ENCODE peak calls at places on chromosomes 3 and 15, in ten cellular contexts. B, U, I, G, K, R, Y, P, T and O are unnamed samples.

GRCh38 chr15:92666780-92667179 is 11.2 kb upstream of the FAM174B start:
- DNase-seq in P (no peak), K (peak; percentile 70), Y (peak; percentile 40), B (peak; percentile 70), G (peak; percentile 72), R (no peak), T (peak; percentile 46), U (peak; percentile 45), I (no peak), O (no peak)

GRCh38 chr3:37026851-37027250 is 33.5 kb downstream of the MLH1 start:
- DNase-seq in G (no peak), R (no peak), T (no peak), B (no peak), P (no peak), U (no peak), Y (no peak), K (no peak), I (no peak), O (no peak)

GRCh38 chr15:43550527-43551363 is 33.3 kb downstream of the MAP1A start:
- DNase-seq in U (peak; percentile 51), G (no peak), I (no peak), K (peak; percentile 65), P (no peak), B (peak; percentile 9), R (no peak), T (no peak), Y (no peak), O (no peak)

GRCh38 chr3:61877359-61877770 is 316.0 kb downstream of the PTPRG start:
- DNase-seq in Y (no peak), R (no peak), K (no peak), I (no peak), G (no peak), B (no peak), U (no peak), T (no peak), P (peak; percentile 8), O (no peak)

GRCh38 chr3:49416867-49417266 is 4.6 kb downstream of the TCTA start:
- DNase-seq in P (no peak), K (no peak), B (no peak), U (no peak), G (peak; percentile 10), T (no peak), R (no peak), Y (no peak), I (no peak), O (no peak)

GRCh38 chr15:29170496-29170895 is 99.1 kb downstream of the NSMCE3 start:
- DNase-seq in Y (no peak), P (no peak), T (no peak), I (no peak), U (no peak), R (no peak), G (no peak), K (no peak), B (no peak), O (no peak)

GRCh38 chr15:74201656-74202420 is 749 bp downstream of the STRA6 start:
- DNase-seq in T (no peak), B (no peak), K (no peak), G (no peak), Y (no peak), U (no peak), R (no peak), P (no peak), I (no peak), O (no peak)

GRCh38 chr3:62876064-62876463 is 848 bp upstream of the CADPS start:
- DNase-seq in U (no peak), Y (peak; percentile 45), P (peak; percentile 87), G (peak; percentile 49), R (no peak), I (peak; percentile 85), B (peak; percentile 56), K (no peak), T (peak; percentile 36), O (peak; percentile 77)

GRCh38 chr15:69469467-69470191 is 17.0 kb downstream of the RPLP1 start:
- DNase-seq in K (peak; percentile 53), T (no peak), U (no peak), G (no peak), P (no peak), I (no peak), R (no peak), Y (no peak), B (no peak), O (no peak)

GRCh38 chr3:137343283-137343682 is 385.5 kb downstream of the IL20RB start:
- DNase-seq in K (no peak), U (no peak), P (no peak), R (no peak), Y (no peak), T (no peak), I (no peak), G (no peak), B (no peak), O (peak; percentile 13)

GRCh38 chr3:98612587-98612986 is 19.2 kb upstream of the CPOX start:
- DNase-seq in G (no peak), T (no peak), U (peak; percentile 19), B (peak; percentile 5), R (no peak), K (no peak), P (peak; percentile 17), Y (no peak), I (peak; percentile 76), O (peak; percentile 16)

GRCh38 chr15:78937132-78937739 is 7.6 kb downstream of the CTSH start:
- DNase-seq in I (no peak), Y (peak; percentile 63), T (no peak), G (peak; percentile 61), U (no peak), K (peak; percentile 60), B (peak; percentile 34), P (no peak), R (no peak), O (no peak)

GRCh38 chr3:177448987-177449975 is 252.0 kb upstream of the TBL1XR1 start:
- DNase-seq in K (no peak), U (no peak), Y (no peak), T (peak; percentile 64), R (no peak), B (no peak), I (no peak), P (no peak), G (no peak), O (no peak)

GRCh38 chr3:73508330-73508954 is 116.3 kb downstream of the PDZRN3 start:
- DNase-seq in T (no peak), I (peak; percentile 64), U (peak; percentile 54), Y (peak; percentile 44), R (peak; percentile 18), B (peak; percentile 77), P (peak; percentile 60), G (no peak), K (peak; percentile 58), O (peak; percentile 78)
- H3K27ac ChIP-seq in T (no peak overlapping the region), I (no peak overlapping the region), U (peak overlapping the region; percentile 78), Y (no peak overlapping the region), R (no peak overlapping the region), B (no peak overlapping the region), P (no peak overlapping the region), G (peak overlapping the region; percentile 70), K (peak overlapping the region; percentile 76), O (peak overlapping the region; percentile 71)

GRCh38 chr15:80508783-80509182 is 104.6 kb downstream of the ARNT2 start:
- DNase-seq in K (no peak), T (no peak), G (no peak), R (no peak), U (no peak), I (no peak), P (no peak), Y (no peak), B (no peak), O (no peak)

GRCh38 chr15:80509800-80510199 is 105.6 kb downstream of the ARNT2 start:
- DNase-seq in K (no peak), R (no peak), B (no peak), P (no peak), G (no peak), I (no peak), Y (no peak), U (no peak), T (no peak), O (no peak)

GRCh38 chr15:80514071-80514780 is 110.0 kb downstream of the ARNT2 start:
- DNase-seq in K (no peak), T (no peak), R (no peak), U (no peak), I (no peak), B (no peak), P (no peak), G (no peak), Y (no peak), O (no peak)

GRCh38 chr15:80517290-80517689 is 113.1 kb downstream of the ARNT2 start:
- DNase-seq in R (no peak), K (no peak), T (no peak), G (no peak), U (no peak), B (no peak), Y (no peak), I (no peak), P (no peak), O (no peak)

GRCh38 chr15:80512729-80513670 is 108.8 kb downstream of the ARNT2 start:
- DNase-seq in K (no peak), B (no peak), P (peak; percentile 3), G (no peak), U (no peak), Y (no peak), R (no peak), I (no peak), T (no peak), O (peak; percentile 17)
- TF ChIP-seq CTCF in K (no peak), B (no peak), P (peak; percentile 44), G (no peak), U (peak; percentile 8), Y (no peak), R (peak; percentile 11), I (peak; percentile 43), T (no peak), O (peak; percentile 50)

GRCh38 chr15:25243800-25244097 is 195.1 kb downstream of the UBE3A start:
- DNase-seq in R (no peak), B (no peak), Y (peak; percentile 3), T (peak; percentile 8), U (peak; percentile 14), P (no peak), G (peak; percentile 1), I (peak; percentile 8), K (peak; percentile 43), O (peak; percentile 2)
- H3K9me3 ChIP-seq in R (no peaks in the 10 kb centered on the region), B (no peaks in the 10 kb centered on the region), Y (peaks cover 4% of the 10 kb centered on the region), T (no peaks in the 10 kb centered on the region), U (peaks cover 82% of the 10 kb centered on the region), P (no peaks in the 10 kb centered on the region), G (no peaks in the 10 kb centered on the region), I (peaks cover 49% of the 10 kb centered on the region), K (no peaks in the 10 kb centered on the region), O (peaks cover 5% of the 10 kb centered on the region)

DNA sequence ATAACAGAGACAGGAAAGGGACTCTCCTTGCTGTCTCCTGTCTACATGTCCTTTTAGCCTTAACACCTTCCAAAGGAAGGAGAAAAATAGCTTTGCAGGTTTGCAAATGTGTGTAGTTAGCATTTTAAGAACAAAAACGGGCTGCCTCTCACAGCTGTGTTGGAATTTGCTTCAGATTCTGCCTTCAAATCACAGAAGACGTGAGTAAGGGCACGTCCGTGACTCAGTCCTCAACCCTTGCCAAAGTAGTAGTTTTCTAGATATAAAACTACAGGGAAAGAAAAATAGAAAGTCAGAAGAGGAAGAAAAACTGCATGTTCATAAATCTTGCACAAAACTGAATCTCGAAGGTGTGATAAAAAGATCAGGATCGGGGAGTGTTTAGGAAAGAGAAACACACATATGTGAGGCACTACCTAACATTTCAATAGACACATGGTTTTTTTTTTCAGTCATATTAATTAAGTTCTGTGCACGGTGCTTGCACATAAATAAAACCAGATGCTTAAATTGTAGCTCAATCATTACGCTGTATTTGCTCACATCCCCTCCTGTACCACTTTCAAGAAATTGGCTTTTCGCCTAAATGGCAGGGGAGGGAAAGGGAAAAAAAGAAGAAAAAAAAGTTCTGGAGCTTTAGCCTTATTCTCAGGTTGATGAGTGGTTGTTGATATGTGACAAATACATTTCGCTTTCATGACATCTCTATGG is 71.7 kb downstream of the P3H2 start:
- DNase-seq in K (no peak), I (no peak), R (no peak), T (no peak), G (no peak), Y (peak; percentile 39), P (no peak), B (no peak), U (peak; percentile 23), O (no peak)
- H3K27ac ChIP-seq in K (no peak overlapping the region), I (peak overlapping the region; percentile 74), R (peak overlapping the region; percentile 64), T (no peak overlapping the region), G (no peak overlapping the region), Y (no peak overlapping the region), P (no peak overlapping the region), B (no peak overlapping the region), U (no peak overlapping the region), O (no peak overlapping the region)